ENCODE peak calls at places on chromosome 1, in nine cellular contexts. E is choroid plexus epithelial cell; W is ecto neural progenitor cell; D is iPS-NIHi11; X is head of caudate nucleus; N is C1 segment of cervical spinal cord; J is fibroblast of gingiva; K is CD4-positive, alpha-beta T cell; C is stimulated activated CD4-positive, alpha-beta T cell treated with anti-CD3 and anti-CD28 coated beads, Interleukin-2, amount 100 ng/mL, for 48 hours. M is an unnamed sample.

GRCh38 chr1:2353215-2353906 is 38.0 kb downstream of the MORN1 start:
- DNase-seq in E (no peak), W (no peak), D (no peak), X (no peak), N (no peak), J (no peak), K (no peak), C (no peak), M (no peak)

GRCh38 chr1:92538048-92538412 is 51.3 kb upstream of the GFI1 start:
- DNase-seq in E (peak), W (no peak), D (no peak), X (no peak), N (no peak), J (no peak), K (no peak), C (no peak), M (no peak)

GRCh38 chr1:95086949-95087533 is 14.3 kb upstream of the ALG14 start:
- DNase-seq in E (peak), W (no peak), D (peak), X (no peak), N (no peak), J (peak), K (no peak), C (no peak), M (no peak)

GRCh38 chr1:119816407-119816806 is 5.1 kb upstream of the REG4 start:
- DNase-seq in E (peak), W (no peak), D (no peak), X (no peak), N (no peak), J (no peak), K (no peak), C (no peak), M (no peak)

GRCh38 chr1:28249013-28249870 is 10.1 kb upstream of the SESN2 start:
- DNase-seq in E (peak), W (no peak), D (peak), X (peak), N (peak), J (peak), K (no peak), C (no peak), M (peak)

GRCh38 chr1:54416435-54416834 is 10.2 kb upstream of the SSBP3 start:
- DNase-seq in E (no peak), W (no peak), D (no peak), X (no peak), N (no peak), J (no peak), K (no peak), C (no peak), M (no peak)

GRCh38 chr1:241666419-241666818 is 14.3 kb downstream of the WDR64 start:
- DNase-seq in E (no peak), W (no peak), D (no peak), X (no peak), N (no peak), J (no peak), K (no peak), C (no peak), M (no peak)

GRCh38 chr1:220544901-220545303 is 17.0 kb downstream of the MARK1 start:
- DNase-seq in E (peak), W (no peak), D (peak), X (no peak), N (no peak), J (no peak), K (no peak), C (no peak), M (peak)

GRCh38 chr1:118081387-118081786 is 103.6 kb downstream of the SPAG17 start:
- DNase-seq in E (no peak), W (no peak), D (no peak), X (no peak), N (no peak), J (no peak), K (no peak), C (no peak), M (no peak)

GRCh38 chr1:21904725-21905520 is 32.2 kb downstream of the HSPG2 start:
- DNase-seq in E (peak), W (no peak), D (no peak), X (no peak), N (no peak), J (peak), K (no peak), C (no peak), M (no peak)

GRCh38 chr1:55604194-55604593 is 389.0 kb upstream of the USP24 start:
- DNase-seq in E (no peak), W (no peak), D (no peak), X (no peak), N (no peak), J (no peak), K (no peak), C (no peak), M (no peak)

GRCh38 chr1:151142411-151143056 is 3.9 kb downstream of the SEMA6C start:
- DNase-seq in E (no peak), W (no peak), D (no peak), X (no peak), N (no peak), J (no peak), K (no peak), C (no peak), M (no peak)